ENCODE peak calls at places on chromosomes 12 and 14, in five cellular contexts. J is suprapubic skin, S is IMR-90, K is heart left ventricle, X is prostate gland. H is an unnamed sample.

GRCh38 chr12:13061377-13061776 is 17.2 kb downstream of the FAM234B start:
- DNase-seq in J (no peak), K (no peak), S (no peak), X (no peak), H (no peak)

GRCh38 chr12:2894961-2895360 is 4.3 kb downstream of the TULP3 start:
- DNase-seq in K (no peak), J (no peak), S (no peak), X (no peak), H (no peak)

GRCh38 chr12:42483534-42483857 is 106.0 kb downstream of the PRICKLE1 start:
- DNase-seq in K (peak), J (no peak), X (peak), S (peak), H (peak)

GRCh38 chr12:124454735-124455134 is 112.7 kb downstream of the NCOR2 start:
- DNase-seq in K (no peak), S (no peak), J (no peak), X (no peak), H (no peak)

GRCh38 chr12:64039285-64039871 is 182.7 kb downstream of the KICS2 start:
- DNase-seq in S (peak), J (no peak), K (peak), X (peak), H (peak)

GRCh38 chr12:46455648-46456352 is 83.2 kb upstream of the SLC38A2 start:
- DNase-seq in K (no peak), J (no peak), S (no peak), X (peak), H (peak)

GRCh38 chr14:75279739-75280447 is 1.3 kb downstream of the FOS start:
- DNase-seq in J (no peak), K (no peak), S (peak), X (no peak), H (no peak)

GRCh38 chr12:91935299-91935698 is 210.3 kb downstream of the BTG1 start:
- DNase-seq in J (no peak), X (no peak), S (no peak), K (no peak), H (no peak)

GRCh38 chr12:84077692-84078091 is 834.9 kb downstream of the SLC6A15 start:
- DNase-seq in K (no peak), X (no peak), J (no peak), S (peak), H (no peak)

GRCh38 chr12:72509893-72510292 is 237.7 kb downstream of the TRHDE start:
- DNase-seq in X (no peak), S (no peak), J (no peak), K (no peak), H (no peak)

GRCh38 chr12:19131020-19131431 is 1.5 kb downstream of the PLEKHA5 start:
- DNase-seq in K (no peak), J (no peak), S (peak), X (peak), H (peak)

GRCh38 chr12:89770391-89770790 is 61.8 kb upstream of the ATP2B1 start:
- DNase-seq in J (no peak), X (no peak), S (no peak), K (no peak), H (no peak)

GRCh38 chr14:89226789-89227489 is 190.1 kb downstream of the FOXN3 start:
- DNase-seq in K (no peak), X (no peak), S (no peak), J (no peak), H (no peak)

GRCh38 chr12:47071241-47071852 is 8.1 kb upstream of the PCED1B start:
- DNase-seq in X (no peak), J (no peak), K (no peak), S (no peak), H (no peak)

GRCh38 chr12:122874081-122874480 is 21.8 kb downstream of the VPS37B start:
- DNase-seq in S (no peak), J (no peak), X (no peak), K (no peak), H (peak)

GRCh38 chr12:125128380-125128779 is 63.1 kb downstream of the AACS start:
- DNase-seq in X (no peak), S (no peak), J (no peak), K (no peak), H (no peak)

GRCh38 chr12:113310489-113310888 is 24.4 kb downstream of the SLC8B1 start:
- DNase-seq in X (no peak), K (no peak), J (no peak), S (no peak), H (no peak)

GRCh38 chr12:67517181-67517887 is 131.2 kb upstream of the DYRK2 start:
- DNase-seq in X (peak), S (no peak), K (no peak), J (no peak), H (peak)

GRCh38 chr14:60800409-60800808 is 65.8 kb downstream of the MNAT1 start:
- DNase-seq in S (no peak), X (no peak), K (no peak), J (no peak), H (no peak)

GRCh38 chr12:109462868-109463692 is 14.0 kb downstream of the KCTD10 start:
- DNase-seq in K (peak), S (peak), X (peak), J (peak), H (peak)

GRCh38 chr12:69601962-69602685 is 8.6 kb downstream of the LRRC10 start:
- DNase-seq in J (no peak), X (no peak), K (no peak), S (no peak), H (no peak)
- TF ChIP-seq POLR2A in J (no peak), X (no peak), K (no peak), S (peak), H (no peak)

DNA sequence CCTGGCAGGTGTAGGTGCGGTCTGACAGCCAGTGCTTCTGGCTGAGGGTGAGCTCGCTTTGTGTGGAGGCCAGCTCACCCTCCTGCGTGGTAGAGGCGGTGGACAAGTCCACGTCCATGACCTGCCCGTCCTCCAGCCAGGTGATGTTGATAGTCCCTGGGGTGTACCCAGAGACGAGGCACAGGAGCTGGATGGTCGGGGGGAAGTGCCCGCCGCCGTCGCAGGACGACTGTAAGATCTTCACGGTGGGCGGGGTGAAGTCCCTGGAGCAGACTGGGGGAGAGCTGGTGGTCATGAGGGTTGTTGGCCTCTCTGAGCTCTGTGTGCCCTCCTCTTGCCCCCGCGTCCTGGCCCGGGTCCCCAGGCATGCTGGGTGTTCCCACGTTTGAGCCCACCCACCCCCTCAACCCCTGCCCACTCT is 74.6 kb downstream of the TMEM121 start:
- DNase-seq in K (no peak), X (no peak), J (no peak), S (no peak), H (no peak)
- TF ChIP-seq POLR2A in K (no peak), X (no peak), J (no peak), S (no peak), H (no peak)

GRCh38 chr12:53994691-53995310 is 5.2 kb upstream of the HOXC9 start:
- DNase-seq in J (no peak), S (no peak), K (no peak), X (no peak), H (no peak)

GRCh38 chr12:53994268-53994690 is 5.7 kb upstream of the HOXC9 start:
- DNase-seq in X (no peak), J (no peak), S (no peak), K (no peak), H (no peak)

GRCh38 chr12:53996886-53997217 is 3.1 kb upstream of the HOXC9 start:
- DNase-seq in J (no peak), X (no peak), S (no peak), K (no peak), H (no peak)

GRCh38 chr12:53996188-53996885 is 3.6 kb upstream of the HOXC9 start:
- DNase-seq in K (no peak), S (no peak), J (no peak), X (no peak), H (no peak)

DNA sequence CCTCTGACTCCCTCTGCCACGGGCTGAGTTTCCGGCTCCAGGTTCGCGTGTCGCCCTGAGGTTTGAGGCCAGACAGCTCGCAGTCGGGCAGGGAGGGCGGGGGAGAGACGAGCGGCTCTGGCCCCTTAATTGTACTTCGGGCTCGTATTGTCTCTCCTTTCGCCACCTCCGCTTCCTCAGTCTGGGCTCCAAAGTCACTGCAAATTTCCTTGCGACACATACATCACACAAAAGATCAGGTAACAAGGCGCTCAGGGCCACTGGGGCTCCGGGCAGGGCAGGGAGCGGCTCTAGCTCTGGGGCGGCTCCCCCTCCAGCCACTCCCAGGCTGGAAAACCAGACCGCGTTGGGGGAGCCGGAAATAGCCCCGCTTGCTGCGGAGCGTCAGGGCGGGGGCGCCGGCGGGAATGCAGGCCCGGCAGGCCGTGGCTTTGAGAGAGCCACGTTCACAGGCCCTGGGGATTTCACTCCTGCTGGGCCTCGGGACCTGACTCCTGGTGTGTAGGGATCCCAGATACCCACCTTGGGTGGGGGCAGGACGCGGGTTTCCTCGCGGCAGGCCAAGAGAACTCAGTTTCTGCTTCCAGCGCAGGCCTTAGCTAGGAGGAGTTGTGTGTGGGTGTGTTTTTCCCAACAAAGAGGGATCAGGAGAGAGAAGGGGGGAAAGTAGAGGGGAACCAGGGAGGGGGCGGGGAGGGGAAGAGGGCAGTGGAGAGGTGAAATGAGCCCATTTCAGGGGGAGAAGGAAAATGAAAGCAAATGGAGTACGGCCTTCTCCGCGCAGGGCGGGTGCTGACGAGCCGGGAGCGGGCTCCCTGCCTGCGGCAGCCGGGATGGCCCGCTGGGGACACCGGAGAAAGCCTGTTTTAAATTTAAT is 4.4 kb upstream of the HOXC9 start:
- DNase-seq in J (no peak), X (no peak), K (no peak), S (no peak), H (no peak)
- TF ChIP-seq POLR2A in J (peak), X (no peak), K (no peak), S (no peak), H (no peak)

DNA sequence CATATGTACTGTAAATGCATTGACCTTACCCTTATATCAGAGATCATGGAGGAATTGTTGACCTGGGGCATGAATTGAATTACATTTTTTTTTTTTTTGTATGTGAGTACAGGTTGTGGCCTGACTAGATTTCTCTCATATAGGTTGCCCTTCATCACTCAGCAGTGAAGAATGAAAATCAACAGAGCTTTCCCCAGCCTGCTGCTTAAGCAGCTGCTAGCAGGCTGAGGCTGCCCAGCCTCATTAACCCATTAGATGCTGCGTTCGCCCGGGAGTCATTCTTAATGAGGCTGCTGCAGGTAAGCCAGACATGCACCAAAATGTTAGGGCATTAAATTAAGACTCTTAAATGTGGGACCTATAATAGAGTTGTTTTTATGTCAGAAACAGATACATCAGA is 236.0 kb downstream of the ETNK1 start:
- DNase-seq in K (no peak), J (no peak), S (no peak), X (no peak), H (no peak)
- TF ChIP-seq POLR2A in K (no peak), J (no peak), S (no peak), X (no peak), H (no peak)

GRCh38 chr14:72743626-72744025 is 150.3 kb downstream of the DPF3 start:
- DNase-seq in X (no peak), K (no peak), S (no peak), J (no peak), H (no peak)
- TF ChIP-seq POLR2A in X (no peak), K (no peak), S (no peak), J (no peak), H (no peak)

DNA sequence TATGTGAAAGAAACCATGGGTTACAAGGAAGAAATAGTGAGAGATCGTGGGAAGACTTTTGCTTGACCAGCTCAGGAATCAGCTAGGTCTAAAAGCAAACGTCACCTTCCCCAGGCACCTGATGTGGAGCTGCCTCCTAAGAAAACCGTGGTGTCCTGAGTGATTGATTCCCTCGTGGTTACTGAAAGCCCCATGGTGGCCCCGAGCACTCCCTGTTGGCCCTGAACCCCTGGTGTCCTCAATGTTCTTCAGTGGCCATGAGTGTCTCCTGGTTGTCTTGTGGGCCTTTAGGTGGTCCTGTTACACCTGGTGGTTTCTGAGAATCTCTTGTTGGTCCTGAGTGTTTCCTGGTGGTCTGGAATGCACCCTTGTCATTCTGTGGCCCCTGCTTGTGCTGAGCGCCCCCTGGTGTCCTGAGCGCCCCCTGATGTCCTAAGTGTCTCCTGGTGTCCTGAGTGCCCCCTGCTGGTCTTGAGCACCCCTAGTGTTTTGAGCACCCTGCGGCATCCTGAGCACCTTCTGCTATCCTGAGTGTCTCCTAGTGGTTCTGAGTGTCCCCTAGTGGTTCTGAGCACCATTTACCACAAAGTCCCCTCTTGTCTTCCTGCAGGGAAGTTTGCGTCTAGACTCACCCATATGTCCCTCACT is 518.7 kb downstream of the TMEM121 start:
- DNase-seq in K (peak), X (no peak), J (no peak), S (no peak), H (peak)
- TF ChIP-seq POLR2A in K (no peak), X (no peak), J (no peak), S (no peak), H (no peak)

GRCh38 chr14:67998804-67999203 is 179.2 kb downstream of the RAD51B start:
- DNase-seq in K (no peak), X (no peak), S (no peak), J (no peak), H (no peak)
- TF ChIP-seq POLR2A in K (no peak), X (no peak), S (no peak), J (no peak), H (no peak)

GRCh38 chr12:15700595-15700994 is 88.6 kb downstream of the EPS8 start:
- DNase-seq in K (no peak), X (no peak), J (no peak), S (peak), H (no peak)
- TF ChIP-seq POLR2A in K (no peak), X (no peak), J (no peak), S (no peak), H (no peak)

GRCh38 chr14:33493329-33493728 is 457.5 kb downstream of the EGLN3 start:
- DNase-seq in J (no peak), S (no peak), K (no peak), X (no peak), H (no peak)

GRCh38 chr14:33488547-33488946 is 462.3 kb downstream of the EGLN3 start:
- DNase-seq in J (no peak), X (no peak), S (no peak), K (no peak), H (no peak)

GRCh38 chr14:33499687-33500086 is 451.2 kb downstream of the EGLN3 start:
- DNase-seq in J (no peak), K (no peak), X (no peak), S (no peak), H (no peak)

GRCh38 chr14:33493990-33494389 is 456.9 kb downstream of the EGLN3 start:
- DNase-seq in K (no peak), J (no peak), S (no peak), X (no peak), H (no peak)
- TF ChIP-seq POLR2A in K (no peak), J (no peak), S (no peak), X (no peak), H (no peak)

H was measured in thyroid gland.